ENCODE peak calls at places on chromosomes 5 and 9, in eight cellular contexts. A, E, T, Z, Y, B, U and M are unnamed samples.

GRCh38 chr9:4066120-4066519 is 233.7 kb downstream of the GLIS3 start:
- DNase-seq in A (peak; percentile 81), E (no peak), T (no peak), Z (no peak), Y (no peak), B (no peak), U (peak; percentile 27), M (no peak)

GRCh38 chr5:150295172-150295611 is 5.6 kb upstream of the CAMK2A start:
- DNase-seq in A (no peak), E (peak; percentile 75), T (no peak), Z (no peak), Y (no peak), B (peak; percentile 73), U (no peak), M (peak; percentile 61)

GRCh38 chr9:68530618-68531017 is 10.1 kb downstream of the TMEM252 start:
- DNase-seq in A (no peak), E (peak; percentile 89), T (no peak), Z (no peak), Y (no peak), B (peak; percentile 87), U (peak; percentile 73), M (no peak)

GRCh38 chr5:155079698-155080097 is 66.1 kb downstream of the KIF4B start:
- DNase-seq in A (no peak), E (no peak), T (no peak), Z (no peak), Y (no peak), B (no peak), U (no peak), M (no peak)

GRCh38 chr5:65142007-65142406 is 339.7 kb downstream of the ADAMTS6 start:
- DNase-seq in A (no peak), E (no peak), T (no peak), Z (no peak), Y (no peak), B (no peak), U (no peak), M (no peak)

GRCh38 chr9:128786681-128787582 is at the start of gene TBC1D13:
- DNase-seq in A (peak; percentile 98), E (peak; percentile 97), T (peak; percentile 61), Z (peak; percentile 88), Y (peak; percentile 94), B (peak; percentile 95), U (peak; percentile 93), M (peak; percentile 93)

GRCh38 chr5:33772276-33772990 is 119.4 kb downstream of the ADAMTS12 start:
- DNase-seq in A (no peak), E (no peak), T (no peak), Z (no peak), Y (no peak), B (no peak), U (no peak), M (no peak)

GRCh38 chr9:77956555-77956954 is 75.1 kb downstream of the GNAQ start:
- DNase-seq in A (no peak), E (no peak), T (no peak), Z (no peak), Y (no peak), B (no peak), U (no peak), M (no peak)

GRCh38 chr9:76086521-76086920 is 196.0 kb downstream of the PCSK5 start:
- DNase-seq in A (no peak), E (no peak), T (no peak), Z (no peak), Y (no peak), B (no peak), U (no peak), M (no peak)

GRCh38 chr5:107878676-107879075 is 207.9 kb upstream of the EFNA5 start:
- DNase-seq in A (no peak), E (no peak), T (no peak), Z (no peak), Y (no peak), B (no peak), U (no peak), M (peak; percentile 39)

GRCh38 chr5:180001742-180002141 is 69.8 kb downstream of the RNF130 start:
- DNase-seq in A (no peak), E (no peak), T (no peak), Z (no peak), Y (no peak), B (no peak), U (no peak), M (no peak)

DNA sequence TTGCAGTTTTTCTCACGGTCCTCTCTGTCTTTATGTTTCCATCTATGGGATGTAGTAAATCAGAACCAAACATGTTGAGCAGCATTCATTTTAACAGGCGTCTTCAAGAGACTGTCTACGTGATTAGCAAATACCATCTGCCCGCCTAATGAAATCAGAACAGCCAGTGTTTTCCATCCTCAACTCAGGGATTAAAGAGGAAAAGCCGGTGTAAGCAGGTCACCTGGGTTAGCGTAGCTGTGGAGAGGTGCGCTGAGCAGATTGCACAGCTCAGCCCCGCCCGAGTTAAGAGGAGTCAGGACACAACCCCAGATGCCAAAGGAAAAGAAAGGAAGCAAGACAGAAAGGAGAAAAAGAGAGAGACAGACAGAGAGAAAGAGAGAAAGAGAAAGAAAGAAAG is 54.3 kb upstream of the ANKRD33B start:
- DNase-seq in A (no peak), E (no peak), T (no peak), Z (no peak), Y (no peak), B (no peak), U (no peak), M (no peak)
- H3K4me1 ChIP-seq in A (no peaks in the 10 kb centered on the region), E (peaks cover 17% of the 10 kb centered on the region), T (no peaks in the 10 kb centered on the region), Z (no peaks in the 10 kb centered on the region), Y (peaks cover 85% of the 10 kb centered on the region), B (no peaks in the 10 kb centered on the region), U (no peaks in the 10 kb centered on the region), M (no peaks in the 10 kb centered on the region)

GRCh38 chr5:181211208-181211607 is 6.2 kb upstream of the TRIM7 start:
- DNase-seq in A (no peak), E (no peak), T (no peak), Z (no peak), Y (no peak), B (peak; percentile 27), U (no peak), M (no peak)
- TF ChIP-seq CTCF in A (no peak), E (no peak), T (no peak), Z (no peak), Y (no peak), B (no peak), U (no peak), M (no peak)

DNA sequence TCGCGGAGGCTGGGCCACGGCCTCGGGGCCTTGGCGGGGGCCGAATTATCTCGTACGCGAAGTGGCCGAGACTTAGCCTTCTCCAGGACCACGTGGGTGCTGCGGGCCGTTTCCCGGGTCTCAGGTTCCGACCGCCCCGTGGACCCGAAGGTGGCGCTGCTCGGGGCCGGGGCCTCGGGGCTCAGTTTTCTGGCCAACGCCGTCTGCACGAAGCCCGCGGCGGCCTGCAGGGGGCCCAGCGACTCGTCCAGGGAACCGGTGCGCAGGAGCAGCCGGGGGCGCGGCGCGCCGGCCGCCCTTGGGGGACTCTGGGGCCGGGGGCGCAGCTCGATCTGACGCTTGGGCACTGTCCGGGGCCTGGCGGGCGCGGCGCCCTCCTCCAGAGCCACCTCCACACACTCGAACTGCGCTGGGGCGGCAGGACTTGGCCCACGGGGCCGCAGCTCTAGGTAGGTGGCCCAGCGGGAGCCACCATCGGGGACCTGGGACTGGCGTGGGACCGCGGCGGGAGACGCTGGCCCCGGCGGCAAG is 716 bp downstream of the PROB1 start:
- DNase-seq in A (no peak), E (peak; percentile 89), T (no peak), Z (no peak), Y (no peak), B (no peak), U (no peak), M (peak; percentile 60)
- H3K4me1 ChIP-seq in A (peaks cover 46% of the 10 kb centered on the region), E (peaks cover 14% of the 10 kb centered on the region), T (peaks cover 6% of the 10 kb centered on the region), Z (peaks cover 43% of the 10 kb centered on the region), Y (peaks cover 38% of the 10 kb centered on the region), B (peaks cover 31% of the 10 kb centered on the region), U (peaks cover 30% of the 10 kb centered on the region), M (no peaks in the 10 kb centered on the region)

GRCh38 chr9:88076286-88077070 is 61.8 kb downstream of the SPATA31C2 start:
- DNase-seq in A (no peak), E (peak; percentile 96), T (peak; percentile 15), Z (peak; percentile 6), Y (peak; percentile 87), B (peak; percentile 88), U (peak; percentile 95), M (peak; percentile 91)

GRCh38 chr9:88077071-88077617 is 61.1 kb downstream of the SPATA31C2 start:
- DNase-seq in A (no peak), E (no peak), T (no peak), Z (no peak), Y (no peak), B (no peak), U (no peak), M (peak; percentile 28)

GRCh38 chr9:88074931-88075330 is 63.3 kb downstream of the SPATA31C2 start:
- DNase-seq in A (no peak), E (no peak), T (no peak), Z (no peak), Y (no peak), B (no peak), U (no peak), M (no peak)

GRCh38 chr9:88072831-88073365 is 65.4 kb downstream of the SPATA31C2 start:
- DNase-seq in A (no peak), E (no peak), T (no peak), Z (no peak), Y (no peak), B (no peak), U (no peak), M (no peak)

DNA sequence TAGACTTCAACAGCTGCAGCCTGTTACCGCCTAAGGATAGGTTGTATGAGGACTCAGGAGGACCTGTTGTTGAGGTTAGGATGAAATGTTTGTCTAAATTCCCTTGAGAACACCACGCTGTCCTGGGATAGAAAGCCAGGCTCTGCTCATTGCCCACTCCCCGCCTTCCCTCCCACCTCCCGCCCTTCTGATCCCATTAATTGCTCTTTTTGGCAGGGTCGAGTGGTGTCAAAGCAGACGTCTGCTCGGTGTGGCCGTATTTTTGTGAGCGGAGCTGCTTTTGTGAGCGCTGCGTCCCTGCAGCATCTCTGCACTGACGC is 62.3 kb downstream of the SPATA31C2 start:
- DNase-seq in A (no peak), E (no peak), T (no peak), Z (no peak), Y (no peak), B (no peak), U (no peak), M (no peak)
- TF ChIP-seq CTCF in A (no peak), E (no peak), T (peak; percentile 23), Z (no peak), Y (no peak), B (no peak), U (no peak), M (no peak)

GRCh38 chr5:159030357-159030756 is 69.4 kb downstream of the EBF1 start:
- DNase-seq in A (no peak), E (no peak), T (no peak), Z (no peak), Y (no peak), B (no peak), U (no peak), M (no peak)

GRCh38 chr5:159031915-159032314 is 67.8 kb downstream of the EBF1 start:
- DNase-seq in A (no peak), E (no peak), T (no peak), Z (no peak), Y (no peak), B (no peak), U (no peak), M (no peak)

GRCh38 chr5:159032656-159033350 is 66.9 kb downstream of the EBF1 start:
- DNase-seq in A (no peak), E (no peak), T (no peak), Z (no peak), Y (no peak), B (no peak), U (no peak), M (no peak)

GRCh38 chr5:159033351-159033657 is 66.4 kb downstream of the EBF1 start:
- DNase-seq in A (no peak), E (no peak), T (no peak), Z (no peak), Y (no peak), B (no peak), U (no peak), M (no peak)

GRCh38 chr5:159031513-159031912 is 68.2 kb downstream of the EBF1 start:
- DNase-seq in A (no peak), E (no peak), T (no peak), Z (no peak), Y (no peak), B (no peak), U (no peak), M (no peak)
- H3K4me1 ChIP-seq in A (peaks cover 31% of the 10 kb centered on the region), E (peaks cover 2% of the 10 kb centered on the region), T (peaks cover 31% of the 10 kb centered on the region), Z (no peaks in the 10 kb centered on the region), Y (no peaks in the 10 kb centered on the region), B (no peaks in the 10 kb centered on the region), U (peaks cover 9% of the 10 kb centered on the region), M (peaks cover 42% of the 10 kb centered on the region)